ENCODE peak calls at places on chromosomes 2 and 18, in six cellular contexts. L, M, T, B, Y and D are unnamed samples.

GRCh38 chr2:27390822-27391679 is 10.5 kb upstream of the ZNF513 start:
- DNase-seq in L (no peak), M (no peak), T (no peak), B (no peak), Y (no peak), D (no peak)

GRCh38 chr2:85017436-85018048 is 46.6 kb downstream of the KCMF1 start:
- DNase-seq in L (no peak), M (no peak), T (no peak), B (no peak), Y (no peak), D (no peak)

GRCh38 chr2:53859354-53860159 is at the start of gene GPR75:
- DNase-seq in L (peak), M (no peak), T (peak), B (no peak), Y (no peak), D (peak)

GRCh38 chr2:20622731-20623130 is 28.2 kb downstream of the HS1BP3 start:
- DNase-seq in L (no peak), M (no peak), T (peak), B (no peak), Y (no peak), D (no peak)

GRCh38 chr2:180219471-180219870 is 212.4 kb upstream of the CWC22 start:
- DNase-seq in L (no peak), M (no peak), T (no peak), B (no peak), Y (no peak), D (peak)

GRCh38 chr2:84888401-84889276 is 7.8 kb upstream of the TRABD2A start:
- DNase-seq in L (peak), M (peak), T (no peak), B (no peak), Y (no peak), D (no peak)

GRCh38 chr2:3670941-3671340 is 12.9 kb downstream of the ALLC start:
- DNase-seq in L (no peak), M (no peak), T (no peak), B (no peak), Y (no peak), D (no peak)

GRCh38 chr2:73979021-73979420 is 5.7 kb upstream of the TET3 start:
- DNase-seq in L (no peak), M (peak), T (no peak), B (no peak), Y (peak), D (no peak)

GRCh38 chr18:28905509-28905908 is 728.6 kb upstream of the CDH2 start:
- DNase-seq in L (no peak), M (no peak), T (no peak), B (no peak), Y (no peak), D (peak)

GRCh38 chr2:200335657-200336056 is 29.2 kb downstream of the SPATS2L start:
- DNase-seq in L (no peak), M (no peak), T (no peak), B (no peak), Y (no peak), D (no peak)

GRCh38 chr2:235055891-235056516 is 104.2 kb downstream of the SH3BP4 start:
- DNase-seq in L (no peak), M (no peak), T (peak), B (peak), Y (no peak), D (no peak)

GRCh38 chr18:77343846-77344527 is 94.3 kb downstream of the GALR1 start:
- DNase-seq in L (no peak), M (no peak), T (peak), B (no peak), Y (no peak), D (no peak)

GRCh38 chr2:136310005-136310495 is 192.1 kb upstream of the CXCR4 start:
- DNase-seq in L (no peak), M (no peak), T (no peak), B (no peak), Y (no peak), D (no peak)

GRCh38 chr2:156399950-156400703 is 36.1 kb upstream of the GPD2 start:
- DNase-seq in L (peak), M (peak), T (peak), B (peak), Y (no peak), D (peak)